ENCODE peak calls at places on chromosomes 13 and 19, in seven cellular contexts. M, W, I, D, V, X and E are unnamed samples.

GRCh38 chr19:6233051-6233826 is 46.5 kb downstream of the MLLT1 start:
- DNase-seq in M (no peak), W (peak; percentile 82), I (no peak), D (peak; percentile 85), V (no peak), X (peak; percentile 87), E (no peak)

GRCh38 chr19:49774969-49775368 is 8.2 kb downstream of the AP2A1 start:
- DNase-seq in M (no peak), W (no peak), I (no peak), D (no peak), V (no peak), X (no peak), E (no peak)

GRCh38 chr19:42108527-42109389 is 23.5 kb downstream of the POU2F2 start:
- DNase-seq in M (peak; percentile 93), W (peak; percentile 94), I (peak; percentile 96), D (no peak), V (peak; percentile 87), X (peak; percentile 92), E (peak; percentile 78)

GRCh38 chr19:52566588-52566987 is 3.5 kb upstream of the ZNF701 start:
- DNase-seq in M (peak; percentile 54), W (peak; percentile 14), I (no peak), D (no peak), V (no peak), X (no peak), E (peak; percentile 4)

GRCh38 chr19:2355168-2356035 is 4.7 kb upstream of the TMPRSS9 start:
- DNase-seq in M (no peak), W (no peak), I (no peak), D (no peak), V (no peak), X (no peak), E (no peak)

GRCh38 chr13:103282571-103283450 is 216.6 kb upstream of the SLC10A2 start:
- DNase-seq in M (peak; percentile 86), W (peak; percentile 92), I (no peak), D (no peak), V (no peak), X (no peak), E (peak; percentile 27)

GRCh38 chr19:5055457-5055776 is 86.5 kb downstream of the KDM4B start:
- DNase-seq in M (no peak), W (no peak), I (no peak), D (no peak), V (no peak), X (no peak), E (no peak)

GRCh38 chr13:98672947-98673545 is 79.4 kb downstream of the SLC15A1 start:
- DNase-seq in M (peak; percentile 74), W (peak; percentile 83), I (peak; percentile 90), D (peak; percentile 62), V (peak; percentile 81), X (peak; percentile 81), E (peak; percentile 52)

GRCh38 chr13:96003304-96003703 is 49.9 kb downstream of the UGGT2 start:
- DNase-seq in M (peak; percentile 67), W (peak; percentile 29), I (peak; percentile 53), D (no peak), V (no peak), X (no peak), E (no peak)

GRCh38 chr19:39913682-39914333 is 20.6 kb downstream of the FCGBP start:
- DNase-seq in M (no peak), W (no peak), I (no peak), D (no peak), V (no peak), X (no peak), E (no peak)

GRCh38 chr19:52741951-52742485 is 7.2 kb upstream of the ZNF611 start:
- DNase-seq in M (peak; percentile 97), W (no peak), I (no peak), D (no peak), V (no peak), X (no peak), E (no peak)

GRCh38 chr13:22449251-22449650 is 731.5 kb upstream of the SGCG start:
- DNase-seq in M (no peak), W (no peak), I (no peak), D (no peak), V (no peak), X (no peak), E (no peak)

GRCh38 chr19:55196803-55197202 is 12.5 kb downstream of the PTPRH start:
- DNase-seq in M (peak; percentile 26), W (no peak), I (peak; percentile 67), D (no peak), V (no peak), X (no peak), E (no peak)

GRCh38 chr19:51259348-51260245 is 8.7 kb downstream of the SIGLECL1 start:
- DNase-seq in M (peak; percentile 62), W (peak; percentile 54), I (peak; percentile 72), D (no peak), V (no peak), X (no peak), E (no peak)

GRCh38 chr13:59458908-59459579 is 704.7 kb downstream of the DIAPH3 start:
- DNase-seq in M (peak; percentile 32), W (peak; percentile 92), I (peak; percentile 31), D (no peak), V (no peak), X (no peak), E (peak; percentile 49)

GRCh38 chr19:1672038-1672768 is 19.8 kb upstream of the TCF3 start:
- DNase-seq in M (no peak), W (peak; percentile 59), I (peak; percentile 52), D (no peak), V (no peak), X (peak; percentile 86), E (no peak)

GRCh38 chr19:38726761-38727301 is 17.4 kb downstream of the CAPN12 start:
- DNase-seq in M (no peak), W (no peak), I (no peak), D (no peak), V (no peak), X (no peak), E (no peak)

GRCh38 chr19:29105629-29106352 is 107.2 kb downstream of the UQCRFS1 start:
- DNase-seq in M (peak; percentile 21), W (no peak), I (peak; percentile 17), D (no peak), V (no peak), X (peak; percentile 26), E (no peak)

GRCh38 chr19:12778020-12778904 is 2.9 kb upstream of the HOOK2 start:
- DNase-seq in M (peak; percentile 70), W (peak; percentile 93), I (peak; percentile 68), D (peak; percentile 86), V (peak; percentile 86), X (peak; percentile 90), E (no peak)

GRCh38 chr13:41678320-41678719 is 221.0 kb downstream of the RGCC start:
- DNase-seq in M (no peak), W (peak; percentile 38), I (no peak), D (no peak), V (no peak), X (no peak), E (no peak)

GRCh38 chr19:48806518-48806817 is 4.4 kb downstream of the BCAT2 start:
- DNase-seq in M (peak; percentile 89), W (no peak), I (peak; percentile 94), D (no peak), V (peak; percentile 69), X (no peak), E (no peak)

GRCh38 chr19:52922841-52923781 is at the start of gene ZNF888:
- DNase-seq in M (peak; percentile 92), W (peak; percentile 89), I (peak; percentile 91), D (peak; percentile 95), V (peak; percentile 96), X (peak; percentile 96), E (no peak)

GRCh38 chr19:54420383-54421168 is 5.3 kb downstream of the TTYH1 start:
- DNase-seq in M (peak; percentile 52), W (peak; percentile 89), I (peak; percentile 94), D (peak; percentile 41), V (no peak), X (no peak), E (no peak)

GRCh38 chr19:40416918-40417713 is 3.9 kb upstream of the PRX start:
- DNase-seq in M (no peak), W (peak; percentile 39), I (no peak), D (peak; percentile 71), V (no peak), X (no peak), E (no peak)

GRCh38 chr19:46350758-46351159 is 3.9 kb downstream of the PPP5C start:
- DNase-seq in M (no peak), W (no peak), I (no peak), D (no peak), V (no peak), X (peak; percentile 72), E (no peak)
- H3K27ac ChIP-seq in M (no peak overlapping the region), W (peak overlapping the region; percentile 46), I (peak overlapping the region; percentile 78), D (peak overlapping the region; percentile 71), V (peak overlapping the region; percentile 75), X (peak overlapping the region; percentile 68), E (peak overlapping the region; percentile 65)

GRCh38 chr13:75073791-75074190 is 408.2 kb downstream of the TBC1D4 start:
- DNase-seq in M (no peak), W (no peak), I (no peak), D (no peak), V (no peak), X (no peak), E (no peak)

GRCh38 chr13:75076476-75076875 is 405.5 kb downstream of the TBC1D4 start:
- DNase-seq in M (peak; percentile 4), W (peak; percentile 9), I (no peak), D (no peak), V (no peak), X (no peak), E (no peak)

GRCh38 chr13:75072368-75072767 is 409.6 kb downstream of the TBC1D4 start:
- DNase-seq in M (no peak), W (no peak), I (no peak), D (no peak), V (no peak), X (no peak), E (no peak)
- H3K27me3 ChIP-seq in M (no peaks in the 10 kb centered on the region), W (no peaks in the 10 kb centered on the region), I (no peaks in the 10 kb centered on the region), D (no peaks in the 10 kb centered on the region), V (no peaks in the 10 kb centered on the region), X (no peaks in the 10 kb centered on the region), E (no peaks in the 10 kb centered on the region)

GRCh38 chr13:113243847-113244246 is 34.4 kb downstream of the CUL4A start:
- DNase-seq in M (no peak), W (no peak), I (no peak), D (no peak), V (no peak), X (no peak), E (no peak)
- H3K27ac ChIP-seq in M (no peak overlapping the region), W (no peak overlapping the region), I (peak overlapping the region; percentile 70), D (no peak overlapping the region), V (no peak overlapping the region), X (no peak overlapping the region), E (no peak overlapping the region)

GRCh38 chr13:111117289-111117688 is 2.2 kb downstream of the ARHGEF7 start:
- DNase-seq in M (no peak), W (no peak), I (no peak), D (no peak), V (no peak), X (no peak), E (no peak)

GRCh38 chr13:111115841-111116500 is 861 bp downstream of the ARHGEF7 start:
- DNase-seq in M (peak; percentile 47), W (peak; percentile 77), I (peak; percentile 52), D (no peak), V (peak; percentile 80), X (no peak), E (peak; percentile 70)

GRCh38 chr13:111115051-111115840 is at the start of gene ARHGEF7:
- DNase-seq in M (peak; percentile 43), W (no peak), I (peak; percentile 69), D (no peak), V (no peak), X (peak; percentile 86), E (no peak)

GRCh38 chr13:111117961-111118360 is 2.9 kb downstream of the ARHGEF7 start:
- DNase-seq in M (no peak), W (no peak), I (no peak), D (no peak), V (no peak), X (no peak), E (no peak)

GRCh38 chr13:111116830-111117229 is 1.7 kb downstream of the ARHGEF7 start:
- DNase-seq in M (no peak), W (peak; percentile 11), I (no peak), D (no peak), V (no peak), X (no peak), E (no peak)
- H3K27me3 ChIP-seq in M (peaks cover 21% of the 10 kb centered on the region), W (peaks cover 84% of the 10 kb centered on the region), I (peaks cover 54% of the 10 kb centered on the region), D (no peaks in the 10 kb centered on the region), V (no peaks in the 10 kb centered on the region), X (no peaks in the 10 kb centered on the region), E (peaks cover 55% of the 10 kb centered on the region)